ENCODE peak calls at places on chromosomes 6 and 20, in ten cellular contexts. One of them, this sample, is unnamed.

GRCh38 chr20:16209826-16210365 is 363.4 kb downstream of the KIF16B start:
- DNase-seq in spleen: no peak
- DNase-seq in stomach: no peak
- DNase-seq in vagina: no peak
- DNase-seq in HL-60: no peak
- DNase-seq in sigmoid colon: no peak
- DNase-seq in endothelial cell of umbilical vein: no peak
- DNase-seq in breast epithelium: no peak
- DNase-seq in esophagus muscularis mucosa: no peak
- DNase-seq in H1: no peak
- DNase-seq in this sample: no peak

GRCh38 chr20:38151455-38151854 is 13.6 kb downstream of the TGM2 start:
- DNase-seq in spleen: no peak
- DNase-seq in stomach: no peak
- DNase-seq in vagina: no peak
- DNase-seq in HL-60: no peak
- DNase-seq in sigmoid colon: no peak
- DNase-seq in endothelial cell of umbilical vein: no peak
- DNase-seq in breast epithelium: no peak
- DNase-seq in esophagus muscularis mucosa: no peak
- DNase-seq in H1: no peak
- DNase-seq in this sample: no peak

GRCh38 chr6:146544783-146545182 is 1.1 kb downstream of the RAB32 start:
- DNase-seq in spleen: no peak
- DNase-seq in stomach: no peak
- DNase-seq in vagina: no peak
- DNase-seq in HL-60: no peak
- DNase-seq in sigmoid colon: peak; percentile 55
- DNase-seq in endothelial cell of umbilical vein: peak; percentile 16
- DNase-seq in breast epithelium: no peak
- DNase-seq in esophagus muscularis mucosa: no peak
- DNase-seq in H1: no peak
- DNase-seq in this sample: no peak

GRCh38 chr6:167683028-167683862 is 143.5 kb upstream of the AFDN start:
- DNase-seq in spleen: no peak
- DNase-seq in stomach: peak; percentile 38
- DNase-seq in vagina: no peak
- DNase-seq in HL-60: no peak
- DNase-seq in sigmoid colon: peak; percentile 83
- DNase-seq in endothelial cell of umbilical vein: peak; percentile 94
- DNase-seq in breast epithelium: peak; percentile 81
- DNase-seq in esophagus muscularis mucosa: no peak
- DNase-seq in H1: no peak
- DNase-seq in this sample: no peak

GRCh38 chr6:128112494-128112893 is 211.6 kb upstream of the THEMIS start:
- DNase-seq in spleen: no peak
- DNase-seq in stomach: no peak
- DNase-seq in vagina: no peak
- DNase-seq in HL-60: no peak
- DNase-seq in sigmoid colon: no peak
- DNase-seq in endothelial cell of umbilical vein: peak; percentile 62
- DNase-seq in breast epithelium: no peak
- DNase-seq in esophagus muscularis mucosa: no peak
- DNase-seq in H1: no peak
- DNase-seq in this sample: no peak

GRCh38 chr6:816510-817084 is 123.7 kb upstream of the EXOC2 start:
- DNase-seq in spleen: no peak
- DNase-seq in stomach: no peak
- DNase-seq in vagina: no peak
- DNase-seq in HL-60: peak; percentile 82
- DNase-seq in sigmoid colon: no peak
- DNase-seq in endothelial cell of umbilical vein: no peak
- DNase-seq in breast epithelium: no peak
- DNase-seq in esophagus muscularis mucosa: no peak
- DNase-seq in H1: no peak
- DNase-seq in this sample: no peak

GRCh38 chr6:47221565-47221964 is 88.1 kb downstream of the TNFRSF21 start:
- DNase-seq in spleen: no peak
- DNase-seq in stomach: no peak
- DNase-seq in vagina: no peak
- DNase-seq in HL-60: no peak
- DNase-seq in sigmoid colon: no peak
- DNase-seq in endothelial cell of umbilical vein: no peak
- DNase-seq in breast epithelium: no peak
- DNase-seq in esophagus muscularis mucosa: no peak
- DNase-seq in H1: peak; percentile 70
- DNase-seq in this sample: no peak

GRCh38 chr6:112739766-112740165 is 392.6 kb downstream of the RFPL4B start:
- DNase-seq in spleen: no peak
- DNase-seq in stomach: no peak
- DNase-seq in vagina: no peak
- DNase-seq in HL-60: no peak
- DNase-seq in sigmoid colon: no peak
- DNase-seq in endothelial cell of umbilical vein: no peak
- DNase-seq in breast epithelium: no peak
- DNase-seq in esophagus muscularis mucosa: no peak
- DNase-seq in H1: no peak
- DNase-seq in this sample: no peak

GRCh38 chr6:9481292-9482029 is 933.4 kb downstream of the TFAP2A start:
- DNase-seq in spleen: no peak
- DNase-seq in stomach: no peak
- DNase-seq in vagina: no peak
- DNase-seq in HL-60: no peak
- DNase-seq in sigmoid colon: no peak
- DNase-seq in endothelial cell of umbilical vein: peak; percentile 46
- DNase-seq in breast epithelium: no peak
- DNase-seq in esophagus muscularis mucosa: no peak
- DNase-seq in H1: no peak
- DNase-seq in this sample: no peak

GRCh38 chr6:149331871-149332270 is 14.4 kb downstream of the TAB2 start:
- DNase-seq in spleen: no peak
- DNase-seq in stomach: no peak
- DNase-seq in vagina: no peak
- DNase-seq in HL-60: no peak
- DNase-seq in sigmoid colon: no peak
- DNase-seq in endothelial cell of umbilical vein: no peak
- DNase-seq in breast epithelium: no peak
- DNase-seq in esophagus muscularis mucosa: no peak
- DNase-seq in H1: no peak
- DNase-seq in this sample: no peak

GRCh38 chr6:20211941-20212391 is 303 bp downstream of the MBOAT1 start:
- DNase-seq in spleen: no peak
- DNase-seq in stomach: peak; percentile 60
- DNase-seq in vagina: no peak
- DNase-seq in HL-60: no peak
- DNase-seq in sigmoid colon: no peak
- DNase-seq in endothelial cell of umbilical vein: no peak
- DNase-seq in breast epithelium: peak; percentile 32
- DNase-seq in esophagus muscularis mucosa: peak; percentile 85
- DNase-seq in H1: peak; percentile 86
- DNase-seq in this sample: peak; percentile 80

GRCh38 chr6:75210885-75211739 is 5.3 kb upstream of the COL12A1 start:
- DNase-seq in spleen: no peak
- DNase-seq in stomach: peak; percentile 54
- DNase-seq in vagina: no peak
- DNase-seq in HL-60: no peak
- DNase-seq in sigmoid colon: no peak
- DNase-seq in endothelial cell of umbilical vein: peak; percentile 60
- DNase-seq in breast epithelium: no peak
- DNase-seq in esophagus muscularis mucosa: no peak
- DNase-seq in H1: no peak
- DNase-seq in this sample: no peak

GRCh38 chr6:113805836-113806500 is 51.2 kb upstream of the MARCKS start:
- DNase-seq in spleen: no peak
- DNase-seq in stomach: no peak
- DNase-seq in vagina: no peak
- DNase-seq in HL-60: no peak
- DNase-seq in sigmoid colon: peak; percentile 74
- DNase-seq in endothelial cell of umbilical vein: no peak
- DNase-seq in breast epithelium: no peak
- DNase-seq in esophagus muscularis mucosa: no peak
- DNase-seq in H1: no peak
- DNase-seq in this sample: no peak

GRCh38 chr20:20519269-20519668 is 151.4 kb downstream of the INSM1 start:
- DNase-seq in spleen: no peak
- DNase-seq in stomach: no peak
- DNase-seq in vagina: no peak
- DNase-seq in HL-60: no peak
- DNase-seq in sigmoid colon: no peak
- DNase-seq in endothelial cell of umbilical vein: no peak
- DNase-seq in breast epithelium: no peak
- DNase-seq in esophagus muscularis mucosa: no peak
- DNase-seq in H1: no peak
- DNase-seq in this sample: no peak

GRCh38 chr6:127457444-127458064 is 1.6 kb downstream of the KIAA0408 start:
- DNase-seq in spleen: no peak
- DNase-seq in stomach: no peak
- DNase-seq in vagina: no peak
- DNase-seq in HL-60: peak; percentile 87
- DNase-seq in sigmoid colon: peak; percentile 64
- DNase-seq in endothelial cell of umbilical vein: no peak
- DNase-seq in breast epithelium: no peak
- DNase-seq in esophagus muscularis mucosa: no peak
- DNase-seq in H1: no peak
- DNase-seq in this sample: no peak

GRCh38 chr6:143953922-143954321 is 54.1 kb downstream of the PLAGL1 start:
- DNase-seq in spleen: no peak
- DNase-seq in stomach: no peak
- DNase-seq in vagina: no peak
- DNase-seq in HL-60: no peak
- DNase-seq in sigmoid colon: no peak
- DNase-seq in endothelial cell of umbilical vein: no peak
- DNase-seq in breast epithelium: no peak
- DNase-seq in esophagus muscularis mucosa: no peak
- DNase-seq in H1: no peak
- DNase-seq in this sample: no peak

GRCh38 chr6:113048741-113049140 is 701.6 kb downstream of the RFPL4B start:
- DNase-seq in spleen: no peak
- DNase-seq in stomach: no peak
- DNase-seq in vagina: no peak
- DNase-seq in HL-60: no peak
- DNase-seq in sigmoid colon: no peak
- DNase-seq in endothelial cell of umbilical vein: peak; percentile 57
- DNase-seq in breast epithelium: no peak
- DNase-seq in esophagus muscularis mucosa: no peak
- DNase-seq in H1: no peak
- DNase-seq in this sample: no peak

DNA sequence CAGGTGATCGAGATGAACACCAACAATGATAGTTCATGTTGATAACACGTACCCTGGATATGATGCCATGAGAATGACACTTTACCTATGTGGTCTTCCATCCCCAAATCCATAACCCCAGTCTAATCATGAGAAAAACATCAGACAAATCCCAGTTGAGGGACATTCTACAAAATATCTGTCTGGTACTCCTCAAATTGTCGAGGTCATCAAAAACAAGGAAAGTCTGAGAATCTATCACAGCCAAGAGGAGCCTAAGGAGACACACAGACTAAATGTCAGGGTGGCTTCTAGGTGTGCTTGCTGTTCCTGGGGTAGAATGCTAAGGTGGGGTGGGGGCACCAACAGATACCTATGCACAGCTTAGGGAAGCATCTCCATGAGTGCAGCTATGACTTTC is 2.8 kb upstream of the RNF8 start:
- DNase-seq in spleen: no peak
- DNase-seq in stomach: no peak
- DNase-seq in vagina: no peak
- DNase-seq in HL-60: no peak
- DNase-seq in sigmoid colon: no peak
- DNase-seq in endothelial cell of umbilical vein: no peak
- DNase-seq in breast epithelium: no peak
- DNase-seq in esophagus muscularis mucosa: no peak
- DNase-seq in H1: no peak
- DNase-seq in this sample: no peak
- TF ChIP-seq POLR2AphosphoS5 in spleen: no peak
- TF ChIP-seq POLR2AphosphoS5 in stomach: no peak
- TF ChIP-seq POLR2AphosphoS5 in vagina: no peak
- TF ChIP-seq POLR2AphosphoS5 in HL-60: no peak
- TF ChIP-seq POLR2AphosphoS5 in sigmoid colon: no peak
- TF ChIP-seq POLR2AphosphoS5 in endothelial cell of umbilical vein: no peak
- TF ChIP-seq POLR2AphosphoS5 in breast epithelium: no peak
- TF ChIP-seq POLR2AphosphoS5 in esophagus muscularis mucosa: no peak
- TF ChIP-seq POLR2AphosphoS5 in H1: no peak
- TF ChIP-seq POLR2AphosphoS5 in this sample: no peak

DNA sequence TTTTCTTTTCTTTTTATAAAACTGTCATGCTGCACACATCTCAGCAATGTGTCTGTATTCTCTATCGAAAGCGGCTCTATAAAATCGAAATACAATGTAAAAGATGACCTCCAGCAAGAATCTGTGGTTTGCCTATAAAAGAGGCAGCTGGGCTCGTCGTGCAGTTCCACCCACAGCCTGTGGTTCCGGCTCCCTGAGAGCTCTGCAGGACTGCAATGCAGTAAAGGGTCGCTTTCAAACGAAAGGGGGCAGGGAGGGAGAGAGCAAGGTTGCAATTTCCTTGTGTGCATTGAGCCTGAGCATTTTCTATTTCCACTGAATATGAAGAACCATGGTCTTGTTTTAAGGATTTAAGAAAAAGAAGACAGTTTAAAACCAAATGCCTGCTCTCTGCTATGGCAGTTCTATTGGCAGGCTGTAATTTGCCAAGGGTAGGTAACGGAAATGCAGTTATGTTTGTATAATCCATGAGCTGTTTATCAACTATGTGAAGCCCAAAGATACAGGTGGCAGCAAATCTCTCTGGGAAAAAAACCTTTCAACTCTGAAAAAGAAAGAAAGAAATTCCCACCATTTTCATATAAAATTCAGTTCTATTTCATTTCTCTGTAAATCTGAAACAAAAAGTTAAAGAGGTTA is 236.5 kb downstream of the HACE1 start:
- DNase-seq in spleen: no peak
- DNase-seq in stomach: no peak
- DNase-seq in vagina: no peak
- DNase-seq in HL-60: no peak
- DNase-seq in sigmoid colon: no peak
- DNase-seq in endothelial cell of umbilical vein: no peak
- DNase-seq in breast epithelium: no peak
- DNase-seq in esophagus muscularis mucosa: no peak
- DNase-seq in H1: no peak
- DNase-seq in this sample: no peak
- H3K27ac ChIP-seq in spleen: no peak overlapping the region
- H3K27ac ChIP-seq in stomach: no peak overlapping the region
- H3K27ac ChIP-seq in vagina: no peak overlapping the region
- H3K27ac ChIP-seq in HL-60: no peak overlapping the region
- H3K27ac ChIP-seq in sigmoid colon: no peak overlapping the region
- H3K27ac ChIP-seq in endothelial cell of umbilical vein: no peak overlapping the region
- H3K27ac ChIP-seq in breast epithelium: no peak overlapping the region
- H3K27ac ChIP-seq in esophagus muscularis mucosa: no peak overlapping the region
- H3K27ac ChIP-seq in H1: no peak overlapping the region
- H3K27ac ChIP-seq in this sample: no peak overlapping the region

GRCh38 chr6:4066029-4066755 is 12.7 kb downstream of the FAM217A start:
- DNase-seq in spleen: no peak
- DNase-seq in stomach: no peak
- DNase-seq in vagina: no peak
- DNase-seq in HL-60: no peak
- DNase-seq in sigmoid colon: no peak
- DNase-seq in endothelial cell of umbilical vein: no peak
- DNase-seq in breast epithelium: no peak
- DNase-seq in esophagus muscularis mucosa: no peak
- DNase-seq in H1: no peak
- DNase-seq in this sample: no peak
- TF ChIP-seq POLR2AphosphoS5 in spleen: no peak
- TF ChIP-seq POLR2AphosphoS5 in stomach: no peak
- TF ChIP-seq POLR2AphosphoS5 in vagina: no peak
- TF ChIP-seq POLR2AphosphoS5 in HL-60: peak; percentile 65
- TF ChIP-seq POLR2AphosphoS5 in sigmoid colon: no peak
- TF ChIP-seq POLR2AphosphoS5 in endothelial cell of umbilical vein: no peak
- TF ChIP-seq POLR2AphosphoS5 in breast epithelium: no peak
- TF ChIP-seq POLR2AphosphoS5 in esophagus muscularis mucosa: no peak
- TF ChIP-seq POLR2AphosphoS5 in H1: no peak
- TF ChIP-seq POLR2AphosphoS5 in this sample: no peak

GRCh38 chr6:42391441-42391840 is 60.3 kb downstream of the TRERF1 start:
- DNase-seq in spleen: no peak
- DNase-seq in stomach: peak; percentile 8
- DNase-seq in vagina: no peak
- DNase-seq in HL-60: no peak
- DNase-seq in sigmoid colon: no peak
- DNase-seq in endothelial cell of umbilical vein: no peak
- DNase-seq in breast epithelium: no peak
- DNase-seq in esophagus muscularis mucosa: no peak
- DNase-seq in H1: no peak
- DNase-seq in this sample: peak; percentile 64
- H3K27ac ChIP-seq in spleen: peak overlapping the region; percentile 64
- H3K27ac ChIP-seq in stomach: no peak overlapping the region
- H3K27ac ChIP-seq in vagina: no peak overlapping the region
- H3K27ac ChIP-seq in HL-60: no peak overlapping the region
- H3K27ac ChIP-seq in sigmoid colon: no peak overlapping the region
- H3K27ac ChIP-seq in endothelial cell of umbilical vein: no peak overlapping the region
- H3K27ac ChIP-seq in breast epithelium: no peak overlapping the region
- H3K27ac ChIP-seq in esophagus muscularis mucosa: no peak overlapping the region
- H3K27ac ChIP-seq in H1: no peak overlapping the region
- H3K27ac ChIP-seq in this sample: no peak overlapping the region

This sample was measured in suprapubic skin.